ENCODE peak calls at places on chromosome 4, in nine cellular contexts. One of them, this sample, is unnamed. For H3K27me3, the result is how much of the 10 kb centered on the place peaks cover.

GRCh38 chr4:153151535-153152452 is 52.4 kb upstream of the TRIM2 start:
- DNase-seq in cardiac muscle cell: peak
- DNase-seq in neural progenitor cell: peak
- DNase-seq in tibial artery: no peak
- DNase-seq in GM23248: peak
- DNase-seq in mesenchymal stem cell: peak
- DNase-seq in aorta: peak
- DNase-seq in right lobe of liver: no peak
- DNase-seq in uterus: peak
- DNase-seq in this sample: no peak

GRCh38 chr4:104592894-104593470 is 98.3 kb upstream of the CXXC4 start:
- DNase-seq in GM23248: no peak
- DNase-seq in uterus: no peak
- DNase-seq in mesenchymal stem cell: peak
- DNase-seq in neural progenitor cell: peak
- DNase-seq in cardiac muscle cell: no peak
- DNase-seq in tibial artery: no peak
- DNase-seq in right lobe of liver: no peak
- DNase-seq in aorta: no peak
- DNase-seq in this sample: no peak

GRCh38 chr4:89871211-89871610 is 23.4 kb upstream of the MMRN1 start:
- DNase-seq in right lobe of liver: no peak
- DNase-seq in tibial artery: no peak
- DNase-seq in mesenchymal stem cell: no peak
- DNase-seq in uterus: no peak
- DNase-seq in aorta: no peak
- DNase-seq in cardiac muscle cell: peak
- DNase-seq in neural progenitor cell: peak
- DNase-seq in GM23248: no peak
- DNase-seq in this sample: no peak

GRCh38 chr4:35189988-35190613 is 1054.2 kb downstream of the ARAP2 start:
- DNase-seq in right lobe of liver: no peak
- DNase-seq in mesenchymal stem cell: no peak
- DNase-seq in uterus: no peak
- DNase-seq in aorta: no peak
- DNase-seq in GM23248: no peak
- DNase-seq in neural progenitor cell: no peak
- DNase-seq in tibial artery: no peak
- DNase-seq in cardiac muscle cell: no peak
- DNase-seq in this sample: no peak

GRCh38 chr4:142353149-142353738 is 492.9 kb downstream of the INPP4B start:
- DNase-seq in uterus: no peak
- DNase-seq in right lobe of liver: no peak
- DNase-seq in neural progenitor cell: peak
- DNase-seq in GM23248: peak
- DNase-seq in mesenchymal stem cell: peak
- DNase-seq in cardiac muscle cell: peak
- DNase-seq in tibial artery: no peak
- DNase-seq in aorta: no peak
- DNase-seq in this sample: peak

GRCh38 chr4:102318526-102318925 is 26.8 kb downstream of the SLC39A8 start:
- DNase-seq in GM23248: no peak
- DNase-seq in aorta: no peak
- DNase-seq in tibial artery: no peak
- DNase-seq in mesenchymal stem cell: no peak
- DNase-seq in neural progenitor cell: no peak
- DNase-seq in uterus: no peak
- DNase-seq in cardiac muscle cell: no peak
- DNase-seq in right lobe of liver: no peak
- DNase-seq in this sample: no peak

GRCh38 chr4:48047421-48047844 is 30.9 kb downstream of the NIPAL1 start:
- DNase-seq in right lobe of liver: peak
- DNase-seq in aorta: no peak
- DNase-seq in GM23248: no peak
- DNase-seq in tibial artery: no peak
- DNase-seq in uterus: no peak
- DNase-seq in mesenchymal stem cell: no peak
- DNase-seq in cardiac muscle cell: no peak
- DNase-seq in neural progenitor cell: no peak
- DNase-seq in this sample: no peak

GRCh38 chr4:53674891-53675290 is 83.6 kb upstream of the LNX1 start:
- DNase-seq in GM23248: no peak
- DNase-seq in tibial artery: no peak
- DNase-seq in right lobe of liver: no peak
- DNase-seq in cardiac muscle cell: no peak
- DNase-seq in aorta: no peak
- DNase-seq in uterus: no peak
- DNase-seq in mesenchymal stem cell: no peak
- DNase-seq in neural progenitor cell: no peak
- DNase-seq in this sample: no peak

GRCh38 chr4:125849869-125850268 is 535.1 kb downstream of the FAT4 start:
- DNase-seq in cardiac muscle cell: no peak
- DNase-seq in GM23248: peak
- DNase-seq in uterus: no peak
- DNase-seq in right lobe of liver: no peak
- DNase-seq in tibial artery: no peak
- DNase-seq in mesenchymal stem cell: peak
- DNase-seq in aorta: no peak
- DNase-seq in neural progenitor cell: no peak
- DNase-seq in this sample: peak

GRCh38 chr4:14641871-14642270 is 360.4 kb upstream of the CPEB2 start:
- DNase-seq in GM23248: no peak
- DNase-seq in neural progenitor cell: no peak
- DNase-seq in aorta: no peak
- DNase-seq in mesenchymal stem cell: no peak
- DNase-seq in uterus: no peak
- DNase-seq in tibial artery: no peak
- DNase-seq in cardiac muscle cell: no peak
- DNase-seq in right lobe of liver: no peak
- DNase-seq in this sample: no peak

GRCh38 chr4:139844459-139845036 is 178.9 kb downstream of the MGST2 start:
- DNase-seq in tibial artery: no peak
- DNase-seq in neural progenitor cell: no peak
- DNase-seq in mesenchymal stem cell: no peak
- DNase-seq in right lobe of liver: no peak
- DNase-seq in cardiac muscle cell: no peak
- DNase-seq in aorta: no peak
- DNase-seq in uterus: no peak
- DNase-seq in GM23248: peak
- DNase-seq in this sample: no peak

GRCh38 chr4:141705747-141706377 is 69.5 kb downstream of the IL15 start:
- DNase-seq in neural progenitor cell: no peak
- DNase-seq in uterus: no peak
- DNase-seq in aorta: no peak
- DNase-seq in tibial artery: no peak
- DNase-seq in mesenchymal stem cell: peak
- DNase-seq in cardiac muscle cell: no peak
- DNase-seq in GM23248: no peak
- DNase-seq in right lobe of liver: no peak
- DNase-seq in this sample: no peak

GRCh38 chr4:879730-880079 is 52.4 kb downstream of the GAK start:
- DNase-seq in GM23248: no peak
- DNase-seq in neural progenitor cell: no peak
- DNase-seq in uterus: no peak
- DNase-seq in cardiac muscle cell: no peak
- DNase-seq in mesenchymal stem cell: no peak
- DNase-seq in aorta: no peak
- DNase-seq in tibial artery: no peak
- DNase-seq in right lobe of liver: no peak
- DNase-seq in this sample: no peak

GRCh38 chr4:37890501-37891220 is at the start of gene TBC1D1:
- DNase-seq in tibial artery: peak
- DNase-seq in mesenchymal stem cell: peak
- DNase-seq in neural progenitor cell: peak
- DNase-seq in GM23248: peak
- DNase-seq in right lobe of liver: peak
- DNase-seq in uterus: peak
- DNase-seq in aorta: peak
- DNase-seq in cardiac muscle cell: peak
- DNase-seq in this sample: no peak

GRCh38 chr4:37891221-37892159 is 606 bp downstream of the TBC1D1 start:
- DNase-seq in right lobe of liver: peak
- DNase-seq in aorta: no peak
- DNase-seq in tibial artery: peak
- DNase-seq in mesenchymal stem cell: peak
- DNase-seq in neural progenitor cell: peak
- DNase-seq in GM23248: peak
- DNase-seq in uterus: peak
- DNase-seq in cardiac muscle cell: peak
- DNase-seq in this sample: no peak

GRCh38 chr4:37892641-37893040 is 1.8 kb downstream of the TBC1D1 start:
- DNase-seq in mesenchymal stem cell: no peak
- DNase-seq in cardiac muscle cell: no peak
- DNase-seq in right lobe of liver: no peak
- DNase-seq in uterus: no peak
- DNase-seq in tibial artery: no peak
- DNase-seq in aorta: no peak
- DNase-seq in GM23248: no peak
- DNase-seq in neural progenitor cell: no peak
- DNase-seq in this sample: no peak

GRCh38 chr4:37895271-37895670 is 4.4 kb downstream of the TBC1D1 start:
- DNase-seq in aorta: no peak
- DNase-seq in neural progenitor cell: no peak
- DNase-seq in GM23248: no peak
- DNase-seq in right lobe of liver: peak
- DNase-seq in tibial artery: no peak
- DNase-seq in mesenchymal stem cell: no peak
- DNase-seq in uterus: no peak
- DNase-seq in cardiac muscle cell: no peak
- DNase-seq in this sample: no peak

GRCh38 chr4:37893164-37893563 is 2.3 kb downstream of the TBC1D1 start:
- DNase-seq in mesenchymal stem cell: no peak
- DNase-seq in neural progenitor cell: no peak
- DNase-seq in GM23248: no peak
- DNase-seq in cardiac muscle cell: no peak
- DNase-seq in tibial artery: no peak
- DNase-seq in right lobe of liver: no peak
- DNase-seq in uterus: no peak
- DNase-seq in aorta: no peak
- DNase-seq in this sample: no peak
- H3K27me3 ChIP-seq in mesenchymal stem cell: half or more
- H3K27me3 ChIP-seq in neural progenitor cell: half or more
- H3K27me3 ChIP-seq in GM23248: half or more
- H3K27me3 ChIP-seq in cardiac muscle cell: half or more
- H3K27me3 ChIP-seq in tibial artery: under half
- H3K27me3 ChIP-seq in right lobe of liver: under half
- H3K27me3 ChIP-seq in uterus: under half
- H3K27me3 ChIP-seq in aorta: under half
- H3K27me3 ChIP-seq in this sample: under half

DNA sequence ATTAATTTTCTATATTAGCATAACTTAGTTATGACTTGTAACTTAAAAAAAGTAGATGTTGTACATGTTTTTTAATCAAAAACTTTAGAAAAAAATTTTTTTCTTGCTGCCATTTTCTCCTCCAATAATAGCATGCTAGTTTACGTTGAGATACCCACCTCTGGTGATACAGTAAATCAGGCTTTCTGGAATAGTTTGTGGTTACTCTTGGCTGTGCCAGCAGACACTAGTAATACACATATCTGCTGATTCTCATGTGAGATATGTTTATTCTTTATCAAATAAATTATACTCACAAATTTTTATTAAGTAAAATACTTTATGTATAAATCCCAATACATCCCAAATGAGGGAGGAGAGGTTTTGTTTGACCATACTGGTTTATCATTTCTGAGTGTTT is 117.3 kb downstream of the KLHL8 start:
- DNase-seq in aorta: no peak
- DNase-seq in uterus: no peak
- DNase-seq in right lobe of liver: no peak
- DNase-seq in GM23248: no peak
- DNase-seq in neural progenitor cell: no peak
- DNase-seq in tibial artery: no peak
- DNase-seq in cardiac muscle cell: no peak
- DNase-seq in mesenchymal stem cell: no peak
- DNase-seq in this sample: no peak
- H3K27ac ChIP-seq in aorta: peak
- H3K27ac ChIP-seq in uterus: peak
- H3K27ac ChIP-seq in right lobe of liver: no peak
- H3K27ac ChIP-seq in GM23248: peak
- H3K27ac ChIP-seq in neural progenitor cell: no peak
- H3K27ac ChIP-seq in tibial artery: peak
- H3K27ac ChIP-seq in cardiac muscle cell: no peak
- H3K27ac ChIP-seq in mesenchymal stem cell: peak
- H3K27ac ChIP-seq in this sample: peak

DNA sequence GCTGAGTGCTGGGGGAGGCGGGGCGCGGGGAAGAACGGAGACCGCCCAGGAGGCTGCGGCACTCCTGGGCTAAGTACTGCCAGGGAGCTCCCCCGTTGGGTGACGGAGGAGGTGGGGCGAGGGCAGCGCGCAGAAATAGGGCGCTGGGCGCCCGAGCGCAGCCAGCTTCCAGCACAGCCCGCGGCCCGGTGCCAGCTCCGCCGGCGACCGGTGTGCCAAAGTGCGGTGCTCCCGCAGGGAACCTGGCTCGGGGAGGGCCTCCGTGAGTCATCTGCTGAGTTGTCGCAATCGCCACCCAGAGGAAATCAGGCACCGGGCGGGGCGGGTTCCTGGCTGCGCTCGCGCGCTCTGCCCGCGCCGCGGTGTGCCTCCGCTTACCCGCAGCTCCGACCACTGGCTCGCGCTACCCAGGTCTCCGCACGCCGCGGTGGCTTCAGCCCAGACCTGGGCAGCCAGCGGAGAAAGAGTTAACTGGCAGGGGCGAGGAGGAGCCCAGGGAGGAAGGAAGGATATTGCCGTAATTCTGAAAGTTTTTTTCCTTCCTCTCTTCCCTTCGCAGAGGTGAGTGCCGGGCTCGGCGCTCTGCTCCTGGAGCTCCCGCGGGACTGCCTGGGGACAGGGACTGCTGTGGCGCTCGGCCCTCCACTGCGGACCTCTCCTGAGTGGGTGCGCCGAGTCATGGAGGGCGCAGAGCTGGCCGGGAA is at the start of gene GPAT3:
- DNase-seq in mesenchymal stem cell: peak
- DNase-seq in GM23248: peak
- DNase-seq in cardiac muscle cell: peak
- DNase-seq in neural progenitor cell: peak
- DNase-seq in uterus: peak
- DNase-seq in right lobe of liver: peak
- DNase-seq in tibial artery: peak
- DNase-seq in aorta: peak
- DNase-seq in this sample: peak
- H3K27me3 ChIP-seq in mesenchymal stem cell: under half
- H3K27me3 ChIP-seq in GM23248: under half
- H3K27me3 ChIP-seq in cardiac muscle cell: half or more
- H3K27me3 ChIP-seq in neural progenitor cell: half or more
- H3K27me3 ChIP-seq in uterus: under half
- H3K27me3 ChIP-seq in right lobe of liver: under half
- H3K27me3 ChIP-seq in tibial artery: under half
- H3K27me3 ChIP-seq in aorta: under half
- H3K27me3 ChIP-seq in this sample: under half

DNA sequence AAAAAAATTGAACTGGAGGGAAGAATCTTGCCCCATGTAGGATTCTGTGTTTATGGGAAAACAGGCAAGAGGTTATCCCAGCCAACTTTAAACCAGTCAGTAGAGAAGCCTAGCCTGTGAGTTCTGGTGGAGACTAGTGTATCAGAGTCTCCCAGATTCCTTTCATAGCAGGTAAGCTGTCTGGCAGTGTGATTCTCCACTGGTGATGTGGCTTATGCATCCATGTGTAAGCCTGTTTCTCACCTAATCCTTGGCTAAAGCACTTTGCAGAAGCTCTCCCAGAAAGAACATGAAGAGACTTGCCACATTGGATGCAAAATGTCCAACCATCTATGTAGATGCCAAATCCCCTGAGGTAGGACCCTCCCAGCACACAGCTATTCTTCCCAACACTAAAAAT is 111.7 kb downstream of the CHRNA9 start:
- DNase-seq in right lobe of liver: no peak
- DNase-seq in tibial artery: no peak
- DNase-seq in neural progenitor cell: no peak
- DNase-seq in aorta: no peak
- DNase-seq in GM23248: peak
- DNase-seq in cardiac muscle cell: no peak
- DNase-seq in uterus: no peak
- DNase-seq in mesenchymal stem cell: no peak
- DNase-seq in this sample: no peak
- H3K27ac ChIP-seq in right lobe of liver: peak
- H3K27ac ChIP-seq in tibial artery: no peak
- H3K27ac ChIP-seq in neural progenitor cell: no peak
- H3K27ac ChIP-seq in aorta: no peak
- H3K27ac ChIP-seq in GM23248: no peak
- H3K27ac ChIP-seq in cardiac muscle cell: no peak
- H3K27ac ChIP-seq in uterus: no peak
- H3K27ac ChIP-seq in mesenchymal stem cell: no peak
- H3K27ac ChIP-seq in this sample: no peak